ENCODE peak calls at places on chromosome 13, in six cellular contexts. One of them, this sample, is unnamed.

GRCh38 chr13:71677114-71677513 is 189.9 kb downstream of the DACH1 start:
- DNase-seq in choroid plexus epithelial cell: no peak
- DNase-seq in breast epithelium: no peak
- DNase-seq in transverse colon: no peak
- DNase-seq in pancreas: no peak
- DNase-seq in AG04449: no peak
- DNase-seq in this sample: no peak

GRCh38 chr13:109971745-109972090 is 185.3 kb upstream of the IRS2 start:
- DNase-seq in choroid plexus epithelial cell: peak; percentile 10
- DNase-seq in breast epithelium: no peak
- DNase-seq in transverse colon: no peak
- DNase-seq in pancreas: no peak
- DNase-seq in AG04449: no peak
- DNase-seq in this sample: no peak

GRCh38 chr13:82758056-82758455 is 1124.2 kb downstream of the SLITRK1 start:
- DNase-seq in choroid plexus epithelial cell: peak; percentile 60
- DNase-seq in breast epithelium: no peak
- DNase-seq in transverse colon: no peak
- DNase-seq in pancreas: no peak
- DNase-seq in AG04449: no peak
- DNase-seq in this sample: no peak

GRCh38 chr13:105334211-105334610 is 1201.3 kb downstream of the EFNB2 start:
- DNase-seq in choroid plexus epithelial cell: peak; percentile 69
- DNase-seq in breast epithelium: no peak
- DNase-seq in transverse colon: no peak
- DNase-seq in pancreas: no peak
- DNase-seq in AG04449: peak; percentile 49
- DNase-seq in this sample: no peak

GRCh38 chr13:73189766-73190165 is 131.0 kb downstream of the KLF5 start:
- DNase-seq in choroid plexus epithelial cell: no peak
- DNase-seq in breast epithelium: no peak
- DNase-seq in transverse colon: no peak
- DNase-seq in pancreas: no peak
- DNase-seq in AG04449: no peak
- DNase-seq in this sample: no peak

GRCh38 chr13:80979035-80979641 is 638.2 kb upstream of the SPRY2 start:
- DNase-seq in choroid plexus epithelial cell: peak; percentile 90
- DNase-seq in breast epithelium: no peak
- DNase-seq in transverse colon: peak; percentile 26
- DNase-seq in pancreas: peak; percentile 28
- DNase-seq in AG04449: peak; percentile 10
- DNase-seq in this sample: no peak

GRCh38 chr13:75656590-75656989 is 20.5 kb downstream of the LMO7 start:
- DNase-seq in choroid plexus epithelial cell: no peak
- DNase-seq in breast epithelium: no peak
- DNase-seq in transverse colon: no peak
- DNase-seq in pancreas: no peak
- DNase-seq in AG04449: no peak
- DNase-seq in this sample: no peak

GRCh38 chr13:76798037-76798436 is 88.2 kb downstream of the KCTD12 start:
- DNase-seq in choroid plexus epithelial cell: no peak
- DNase-seq in breast epithelium: no peak
- DNase-seq in transverse colon: no peak
- DNase-seq in pancreas: no peak
- DNase-seq in AG04449: no peak
- DNase-seq in this sample: no peak

GRCh38 chr13:23701646-23702045 is 131.4 kb downstream of the TNFRSF19 start:
- DNase-seq in choroid plexus epithelial cell: peak; percentile 100
- DNase-seq in breast epithelium: no peak
- DNase-seq in transverse colon: peak; percentile 38
- DNase-seq in pancreas: peak; percentile 63
- DNase-seq in AG04449: no peak
- DNase-seq in this sample: no peak

GRCh38 chr13:68176486-68176885 is 946.4 kb upstream of the PCDH9 start:
- DNase-seq in choroid plexus epithelial cell: peak; percentile 93
- DNase-seq in breast epithelium: no peak
- DNase-seq in transverse colon: no peak
- DNase-seq in pancreas: no peak
- DNase-seq in AG04449: no peak
- DNase-seq in this sample: no peak

GRCh38 chr13:98563071-98563470 is 13.8 kb downstream of the STK24 start:
- DNase-seq in choroid plexus epithelial cell: peak; percentile 38
- DNase-seq in breast epithelium: no peak
- DNase-seq in transverse colon: no peak
- DNase-seq in pancreas: no peak
- DNase-seq in AG04449: no peak
- DNase-seq in this sample: no peak

GRCh38 chr13:29459818-29460335 is 135.6 kb downstream of the SLC7A1 start:
- DNase-seq in choroid plexus epithelial cell: no peak
- DNase-seq in breast epithelium: no peak
- DNase-seq in transverse colon: no peak
- DNase-seq in pancreas: no peak
- DNase-seq in AG04449: no peak
- DNase-seq in this sample: no peak

GRCh38 chr13:95382906-95383305 is 81.7 kb upstream of the ABCC4 start:
- DNase-seq in choroid plexus epithelial cell: no peak
- DNase-seq in breast epithelium: no peak
- DNase-seq in transverse colon: no peak
- DNase-seq in pancreas: no peak
- DNase-seq in AG04449: no peak
- DNase-seq in this sample: no peak

GRCh38 chr13:75365724-75366173 is 116.2 kb downstream of the TBC1D4 start:
- DNase-seq in choroid plexus epithelial cell: peak; percentile 72
- DNase-seq in breast epithelium: no peak
- DNase-seq in transverse colon: no peak
- DNase-seq in pancreas: no peak
- DNase-seq in AG04449: no peak
- DNase-seq in this sample: no peak

GRCh38 chr13:61608138-61608537 is 192.5 kb upstream of the PCDH20 start:
- DNase-seq in choroid plexus epithelial cell: no peak
- DNase-seq in breast epithelium: no peak
- DNase-seq in transverse colon: no peak
- DNase-seq in pancreas: no peak
- DNase-seq in AG04449: no peak
- DNase-seq in this sample: no peak

GRCh38 chr13:29924482-29924884 is 74.1 kb upstream of the UBL3 start:
- DNase-seq in choroid plexus epithelial cell: peak; percentile 75
- DNase-seq in breast epithelium: no peak
- DNase-seq in transverse colon: no peak
- DNase-seq in pancreas: peak; percentile 31
- DNase-seq in AG04449: no peak
- DNase-seq in this sample: no peak

GRCh38 chr13:23741879-23742510 is 147.2 kb downstream of the MIPEP start:
- DNase-seq in choroid plexus epithelial cell: peak; percentile 35
- DNase-seq in breast epithelium: no peak
- DNase-seq in transverse colon: no peak
- DNase-seq in pancreas: no peak
- DNase-seq in AG04449: no peak
- DNase-seq in this sample: no peak

GRCh38 chr13:76723551-76724232 is 162.5 kb downstream of the KCTD12 start:
- DNase-seq in choroid plexus epithelial cell: peak; percentile 91
- DNase-seq in breast epithelium: no peak
- DNase-seq in transverse colon: peak; percentile 11
- DNase-seq in pancreas: no peak
- DNase-seq in AG04449: peak; percentile 51
- DNase-seq in this sample: no peak

GRCh38 chr13:107031691-107032090 is 463.8 kb upstream of the ARGLU1 start:
- DNase-seq in choroid plexus epithelial cell: no peak
- DNase-seq in breast epithelium: no peak
- DNase-seq in transverse colon: no peak
- DNase-seq in pancreas: no peak
- DNase-seq in AG04449: no peak
- DNase-seq in this sample: no peak

GRCh38 chr13:108000998-108001397 is 214.3 kb downstream of the LIG4 start:
- DNase-seq in choroid plexus epithelial cell: no peak
- DNase-seq in breast epithelium: no peak
- DNase-seq in transverse colon: no peak
- DNase-seq in pancreas: no peak
- DNase-seq in AG04449: no peak
- DNase-seq in this sample: no peak

DNA sequence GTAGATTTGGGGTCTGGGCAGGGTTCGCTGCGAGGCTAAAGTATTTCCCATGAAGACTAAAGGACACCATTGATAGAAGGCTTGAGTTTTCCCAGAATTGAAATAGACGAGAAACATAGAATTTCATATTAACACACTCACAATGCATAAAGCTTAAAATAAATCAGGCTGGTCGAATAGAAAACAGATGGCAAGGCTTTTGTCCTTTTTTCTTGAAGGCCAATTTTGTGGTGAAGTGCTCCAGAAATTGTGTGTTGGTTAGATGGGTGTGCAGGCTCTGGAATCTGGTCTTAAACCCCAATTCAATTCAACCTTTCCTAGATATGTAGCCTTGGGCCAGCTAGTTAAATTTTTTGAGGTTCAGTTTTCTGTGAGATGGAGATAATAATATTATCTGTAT is 56.9 kb upstream of the LRCH1 start:
- DNase-seq in choroid plexus epithelial cell: no peak
- DNase-seq in breast epithelium: no peak
- DNase-seq in transverse colon: no peak
- DNase-seq in pancreas: no peak
- DNase-seq in AG04449: no peak
- DNase-seq in this sample: no peak
- H3K4me3 ChIP-seq in choroid plexus epithelial cell: no peak overlapping the region
- H3K4me3 ChIP-seq in breast epithelium: peak overlapping the region; percentile 17
- H3K4me3 ChIP-seq in transverse colon: no peak overlapping the region
- H3K4me3 ChIP-seq in pancreas: no peak overlapping the region
- H3K4me3 ChIP-seq in AG04449: no peak overlapping the region
- H3K4me3 ChIP-seq in this sample: no peak overlapping the region

GRCh38 chr13:41847216-41847615 is 113.7 kb downstream of the VWA8 start:
- DNase-seq in choroid plexus epithelial cell: no peak
- DNase-seq in breast epithelium: no peak
- DNase-seq in transverse colon: no peak
- DNase-seq in pancreas: no peak
- DNase-seq in AG04449: no peak
- DNase-seq in this sample: no peak

GRCh38 chr13:41837668-41838067 is 123.2 kb downstream of the VWA8 start:
- DNase-seq in choroid plexus epithelial cell: peak; percentile 37
- DNase-seq in breast epithelium: no peak
- DNase-seq in transverse colon: no peak
- DNase-seq in pancreas: no peak
- DNase-seq in AG04449: no peak
- DNase-seq in this sample: no peak

GRCh38 chr13:41842029-41842428 is 118.9 kb downstream of the VWA8 start:
- DNase-seq in choroid plexus epithelial cell: peak; percentile 82
- DNase-seq in breast epithelium: no peak
- DNase-seq in transverse colon: no peak
- DNase-seq in pancreas: no peak
- DNase-seq in AG04449: no peak
- DNase-seq in this sample: no peak
- H3K4me3 ChIP-seq in choroid plexus epithelial cell: no peak overlapping the region
- H3K4me3 ChIP-seq in breast epithelium: no peak overlapping the region
- H3K4me3 ChIP-seq in transverse colon: no peak overlapping the region
- H3K4me3 ChIP-seq in pancreas: no peak overlapping the region
- H3K4me3 ChIP-seq in AG04449: no peak overlapping the region
- H3K4me3 ChIP-seq in this sample: no peak overlapping the region

GRCh38 chr13:42895781-42896180 is 96.3 kb downstream of the EPSTI1 start:
- DNase-seq in choroid plexus epithelial cell: no peak
- DNase-seq in breast epithelium: no peak
- DNase-seq in transverse colon: no peak
- DNase-seq in pancreas: no peak
- DNase-seq in AG04449: no peak
- DNase-seq in this sample: no peak

GRCh38 chr13:42893346-42893745 is 98.7 kb downstream of the EPSTI1 start:
- DNase-seq in choroid plexus epithelial cell: peak; percentile 81
- DNase-seq in breast epithelium: no peak
- DNase-seq in transverse colon: no peak
- DNase-seq in pancreas: no peak
- DNase-seq in AG04449: no peak
- DNase-seq in this sample: no peak

GRCh38 chr13:42894765-42895181 is 97.3 kb downstream of the EPSTI1 start:
- DNase-seq in choroid plexus epithelial cell: peak; percentile 88
- DNase-seq in breast epithelium: no peak
- DNase-seq in transverse colon: no peak
- DNase-seq in pancreas: peak; percentile 44
- DNase-seq in AG04449: no peak
- DNase-seq in this sample: no peak

DNA sequence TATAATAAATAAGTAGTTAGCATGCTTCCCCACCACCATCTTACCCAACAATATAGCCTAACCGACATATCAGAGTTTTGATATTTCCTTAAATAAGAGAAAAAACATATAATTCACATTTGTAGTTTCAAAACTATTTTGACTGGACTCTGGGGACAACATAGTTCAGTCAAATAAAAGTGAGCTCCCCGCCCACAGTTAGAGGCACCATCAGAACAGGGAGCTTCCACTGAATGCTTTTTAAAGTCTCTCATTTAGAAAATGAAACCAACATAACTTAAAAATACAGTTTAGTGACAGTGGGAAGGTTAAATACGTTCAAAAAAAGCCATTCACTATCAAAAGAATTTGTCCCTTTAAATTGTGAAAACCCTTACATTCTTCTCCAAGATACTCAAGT is 92.8 kb downstream of the EPSTI1 start:
- DNase-seq in choroid plexus epithelial cell: no peak
- DNase-seq in breast epithelium: no peak
- DNase-seq in transverse colon: no peak
- DNase-seq in pancreas: no peak
- DNase-seq in AG04449: no peak
- DNase-seq in this sample: no peak
- H3K4me3 ChIP-seq in choroid plexus epithelial cell: no peak overlapping the region
- H3K4me3 ChIP-seq in breast epithelium: no peak overlapping the region
- H3K4me3 ChIP-seq in transverse colon: no peak overlapping the region
- H3K4me3 ChIP-seq in pancreas: no peak overlapping the region
- H3K4me3 ChIP-seq in AG04449: no peak overlapping the region
- H3K4me3 ChIP-seq in this sample: no peak overlapping the region

GRCh38 chr13:103698000-103698399 is 631.8 kb upstream of the SLC10A2 start:
- DNase-seq in choroid plexus epithelial cell: no peak
- DNase-seq in breast epithelium: no peak
- DNase-seq in transverse colon: no peak
- DNase-seq in pancreas: no peak
- DNase-seq in AG04449: no peak
- DNase-seq in this sample: no peak

GRCh38 chr13:103695320-103695719 is 629.1 kb upstream of the SLC10A2 start:
- DNase-seq in choroid plexus epithelial cell: no peak
- DNase-seq in breast epithelium: no peak
- DNase-seq in transverse colon: no peak
- DNase-seq in pancreas: no peak
- DNase-seq in AG04449: no peak
- DNase-seq in this sample: no peak

GRCh38 chr13:103692442-103692841 is 626.2 kb upstream of the SLC10A2 start:
- DNase-seq in choroid plexus epithelial cell: no peak
- DNase-seq in breast epithelium: no peak
- DNase-seq in transverse colon: no peak
- DNase-seq in pancreas: no peak
- DNase-seq in AG04449: no peak
- DNase-seq in this sample: no peak

GRCh38 chr13:103694471-103694870 is 628.3 kb upstream of the SLC10A2 start:
- DNase-seq in choroid plexus epithelial cell: no peak
- DNase-seq in breast epithelium: no peak
- DNase-seq in transverse colon: no peak
- DNase-seq in pancreas: no peak
- DNase-seq in AG04449: no peak
- DNase-seq in this sample: no peak

DNA sequence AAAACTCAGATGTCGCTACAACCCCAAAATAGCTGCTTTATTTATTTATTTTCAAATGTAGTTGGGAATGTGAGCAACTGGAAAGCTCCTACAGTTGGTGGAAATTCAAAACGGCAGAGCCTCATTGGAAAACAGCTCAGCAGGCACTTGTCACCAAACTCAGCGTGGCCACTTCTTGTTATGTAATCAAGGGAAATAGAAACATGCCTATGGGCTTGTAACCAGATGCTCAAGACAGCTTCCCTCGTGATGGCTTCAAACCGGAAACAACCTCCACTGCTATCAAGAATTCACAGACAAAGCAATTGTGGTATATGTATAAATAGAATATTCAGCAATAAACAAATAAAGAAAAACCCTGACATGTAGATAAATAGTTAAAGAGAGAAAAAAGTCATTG is 627.8 kb upstream of the SLC10A2 start:
- DNase-seq in choroid plexus epithelial cell: peak; percentile 26
- DNase-seq in breast epithelium: no peak
- DNase-seq in transverse colon: no peak
- DNase-seq in pancreas: no peak
- DNase-seq in AG04449: no peak
- DNase-seq in this sample: no peak
- H3K4me3 ChIP-seq in choroid plexus epithelial cell: no peak overlapping the region
- H3K4me3 ChIP-seq in breast epithelium: no peak overlapping the region
- H3K4me3 ChIP-seq in transverse colon: no peak overlapping the region
- H3K4me3 ChIP-seq in pancreas: no peak overlapping the region
- H3K4me3 ChIP-seq in AG04449: no peak overlapping the region
- H3K4me3 ChIP-seq in this sample: no peak overlapping the region

This sample was measured in upper lobe of right lung.